ENCODE peak calls at places on chromosomes 13 and 19, in six cellular contexts. X, Q, B, E, Y and W are unnamed samples.

GRCh38 chr13:78601124-78601885 is 2.0 kb downstream of the POU4F1 start:
- DNase-seq in Q (no peak), E (peak), X (no peak), B (no peak), Y (no peak), W (no peak)

GRCh38 chr13:75250526-75251183 is 231.3 kb downstream of the TBC1D4 start:
- DNase-seq in B (no peak), Y (no peak), Q (peak), X (no peak), E (peak), W (no peak)

GRCh38 chr13:110187501-110188161 is 119.3 kb downstream of the COL4A1 start:
- DNase-seq in X (peak), Y (no peak), E (peak), Q (peak), B (peak), W (no peak)

GRCh38 chr19:29785955-29786589 is 25.7 kb upstream of the CCNE1 start:
- DNase-seq in X (no peak), Y (no peak), E (no peak), B (no peak), Q (no peak), W (no peak)

GRCh38 chr19:38395381-38396127 is 7.1 kb downstream of the SPRED3 start:
- DNase-seq in B (no peak), X (no peak), Y (no peak), Q (no peak), E (no peak), W (no peak)

GRCh38 chr19:39677931-39678889 is 22.5 kb downstream of the LGALS16 start:
- DNase-seq in Y (no peak), E (peak), B (no peak), Q (no peak), X (no peak), W (no peak)

GRCh38 chr13:20519887-20520286 is 5.8 kb downstream of the CRYL1 start:
- DNase-seq in B (no peak), X (peak), E (no peak), Y (no peak), Q (no peak), W (no peak)

GRCh38 chr19:47542030-47542475 is 27.2 kb upstream of the NAPA start:
- DNase-seq in X (no peak), Q (peak), Y (no peak), E (peak), B (peak), W (no peak)

GRCh38 chr13:112448621-112449544 is 72.7 kb downstream of the SPACA7 start:
- DNase-seq in Q (no peak), X (no peak), Y (no peak), B (no peak), E (no peak), W (no peak)

GRCh38 chr19:2375341-2376121 is 15.5 kb downstream of the TMPRSS9 start:
- DNase-seq in B (no peak), Y (no peak), E (peak), Q (no peak), X (no peak), W (no peak)

GRCh38 chr13:110650436-110650835 is 35.1 kb downstream of the NAXD start:
- DNase-seq in E (no peak), B (no peak), X (no peak), Q (no peak), Y (no peak), W (no peak)

GRCh38 chr13:30164141-30164540 is 143.2 kb downstream of the KATNAL1 start:
- DNase-seq in Y (no peak), B (no peak), E (no peak), X (no peak), Q (no peak), W (no peak)

GRCh38 chr19:17751103-17751911 is at the start of gene FCHO1:
- DNase-seq in B (no peak), Q (no peak), X (no peak), Y (no peak), E (no peak), W (no peak)

GRCh38 chr19:18961767-18962423 is 20.9 kb upstream of the HOMER3 start:
- DNase-seq in B (peak), E (no peak), X (no peak), Q (no peak), Y (no peak), W (no peak)

GRCh38 chr13:31214379-31214778 is 14.6 kb downstream of the B3GLCT start:
- DNase-seq in Y (no peak), E (no peak), Q (peak), X (peak), B (peak), W (no peak)

GRCh38 chr19:35063940-35064818 is 22.7 kb downstream of the HPN start:
- DNase-seq in Q (peak), E (peak), X (peak), Y (no peak), B (no peak), W (no peak)

GRCh38 chr13:52374389-52374788 is 31.6 kb downstream of the THSD1 start:
- DNase-seq in X (no peak), Q (no peak), Y (no peak), B (no peak), E (no peak), W (no peak)

GRCh38 chr19:50838239-50838638 is 4.9 kb upstream of the KLK15 start:
- DNase-seq in E (peak), B (no peak), Y (no peak), X (no peak), Q (peak), W (no peak)

GRCh38 chr19:13154241-13154778 is 4.1 kb downstream of the IER2 start:
- DNase-seq in Q (peak), B (peak), E (peak), Y (peak), X (peak), W (no peak)

GRCh38 chr13:68745517-68745916 is 1362.1 kb upstream of the ATXN8OS start:
- DNase-seq in Y (no peak), Q (no peak), E (no peak), X (no peak), B (no peak), W (no peak)

GRCh38 chr19:8500158-8500557 is 2.3 kb downstream of the PRAM1 start:
- DNase-seq in Q (no peak), E (peak), Y (no peak), X (no peak), B (no peak), W (no peak)

GRCh38 chr13:47175172-47175806 is 278.4 kb upstream of the HTR2A start:
- DNase-seq in Q (peak), Y (no peak), X (peak), B (no peak), E (peak), W (peak)

GRCh38 chr19:49506575-49507105 is 5.8 kb upstream of the FCGRT start:
- DNase-seq in E (no peak), B (peak), Q (peak), Y (no peak), X (peak), W (no peak)

GRCh38 chr19:35204799-35205732 is 23.5 kb downstream of the FAM187B start:
- DNase-seq in B (no peak), E (no peak), Y (no peak), X (no peak), Q (no peak), W (no peak)

GRCh38 chr13:21528616-21529015 is 69.5 kb upstream of the ZDHHC20 start:
- DNase-seq in X (peak), E (peak), B (no peak), Q (peak), Y (no peak), W (no peak)

GRCh38 chr13:100541882-100542545 is 46.6 kb downstream of the GGACT start:
- DNase-seq in Q (no peak), E (no peak), Y (no peak), B (no peak), X (no peak), W (no peak)

GRCh38 chr19:1825909-1826556 is 14.0 kb upstream of the ATP8B3 start:
- DNase-seq in Y (peak), E (peak), Q (peak), X (peak), B (peak), W (no peak)

GRCh38 chr13:74243637-74244526 is 109.7 kb upstream of the KLF12 start:
- DNase-seq in B (no peak), Q (peak), X (peak), Y (no peak), E (peak), W (no peak)

GRCh38 chr13:27526516-27526915 is 76.2 kb upstream of the MTIF3 start:
- DNase-seq in Q (no peak), E (no peak), X (no peak), B (no peak), Y (no peak), W (no peak)

GRCh38 chr19:8017808-8018207 is 12.4 kb upstream of the ELAVL1 start:
- DNase-seq in X (no peak), Y (no peak), E (no peak), B (no peak), Q (no peak), W (no peak)

GRCh38 chr13:51628059-51628852 is 44.0 kb downstream of the WDFY2 start:
- DNase-seq in B (no peak), X (no peak), E (no peak), Y (no peak), Q (no peak), W (no peak)

GRCh38 chr19:35039881-35040456 is 1.6 kb upstream of the HPN start:
- DNase-seq in Q (no peak), E (no peak), B (no peak), Y (no peak), X (no peak), W (no peak)

GRCh38 chr19:41934849-41935374 is 6.7 kb upstream of the ERFL start:
- DNase-seq in Y (peak), X (peak), B (peak), E (peak), Q (peak), W (no peak)

GRCh38 chr13:31452525-31452924 is 252.8 kb downstream of the B3GLCT start:
- DNase-seq in E (no peak), Y (no peak), B (no peak), X (no peak), Q (no peak), W (no peak)

GRCh38 chr13:111165611-111166010 is 50.5 kb downstream of the ARHGEF7 start:
- DNase-seq in B (no peak), X (no peak), Y (no peak), E (no peak), Q (no peak), W (no peak)